ENCODE peak calls at places on chromosomes 7 and 10, in five cellular contexts. C is iPS-NIHi11, O is T-helper 1 cell, X is amniotic stem cell, R is NCI-H774. L is an unnamed sample.

GRCh38 chr10:63917363-63917762 is 396.2 kb downstream of the REEP3 start:
- DNase-seq in O (no peak), X (no peak), R (peak; percentile 31), C (no peak), L (no peak)

GRCh38 chr10:6010569-6010968 is 33.2 kb upstream of the IL15RA start:
- DNase-seq in O (no peak), X (no peak), R (no peak), C (no peak), L (no peak)

GRCh38 chr10:23280420-23281043 is 64.1 kb downstream of the C10orf67 start:
- DNase-seq in C (peak; percentile 45), R (no peak), X (no peak), O (no peak), L (no peak)

GRCh38 chr7:26551740-26552139 is 260.1 kb downstream of the SNX10 start:
- DNase-seq in R (no peak), O (no peak), X (no peak), C (no peak), L (no peak)

GRCh38 chr10:65350619-65351018 is 1575.2 kb upstream of the LRRTM3 start:
- DNase-seq in X (no peak), R (no peak), C (no peak), O (no peak), L (no peak)

GRCh38 chr7:27155816-27156507 is 513 bp downstream of the HOXA7 start:
- DNase-seq in R (no peak), X (no peak), C (no peak), O (no peak), L (no peak)

GRCh38 chr10:67763499-67764011 is 67.6 kb upstream of the CTNNA3 start:
- DNase-seq in X (peak; percentile 5), C (peak; percentile 79), O (peak; percentile 76), R (peak; percentile 69), L (peak; percentile 43)

GRCh38 chr7:31051598-31052503 is at the start of gene ADCYAP1R1:
- DNase-seq in O (no peak), R (no peak), X (no peak), C (peak; percentile 96), L (peak; percentile 71)

GRCh38 chr7:40447345-40447744 is 312.5 kb downstream of the SUGCT start:
- DNase-seq in R (no peak), C (no peak), X (no peak), O (no peak), L (no peak)

GRCh38 chr10:114565066-114565465 is 93.0 kb downstream of the ABLIM1 start:
- DNase-seq in X (no peak), C (no peak), R (no peak), O (no peak), L (no peak)

GRCh38 chr7:26112341-26112740 is 39.7 kb upstream of the NFE2L3 start:
- DNase-seq in X (no peak), C (no peak), O (no peak), R (no peak), L (no peak)

GRCh38 chr7:66860767-66861166 is 60.3 kb upstream of the TMEM248 start:
- DNase-seq in R (no peak), O (no peak), X (no peak), C (no peak), L (no peak)

GRCh38 chr7:149714081-149714909 is 59.1 kb downstream of the ZNF467 start:
- DNase-seq in X (peak; percentile 52), C (peak; percentile 98), O (peak; percentile 91), R (no peak), L (peak; percentile 78)

GRCh38 chr7:41816111-41816510 is 113.2 kb upstream of the INHBA start:
- DNase-seq in X (no peak), O (no peak), C (no peak), R (no peak), L (no peak)

GRCh38 chr10:1404236-1404952 is 332.9 kb downstream of the ADARB2 start:
- DNase-seq in O (no peak), X (no peak), C (no peak), R (no peak), L (no peak)

GRCh38 chr7:109126404-109127050 is 556.9 kb downstream of the DNAJB9 start:
- DNase-seq in O (no peak), R (no peak), C (no peak), X (no peak), L (no peak)

GRCh38 chr10:86509145-86509544 is 12.4 kb downstream of the WAPL start:
- DNase-seq in C (no peak), X (no peak), O (no peak), R (no peak), L (no peak)

GRCh38 chr7:106217089-106217542 is 67.7 kb downstream of the NAMPT start:
- DNase-seq in R (peak; percentile 9), C (no peak), X (no peak), O (no peak), L (no peak)